ENCODE peak calls at places on chromosomes 2 and 18, in nine cellular contexts. U is stimulated activated CD4-positive, alpha-beta T cell treated with anti-CD3 and anti-CD28 coated beads, TNF-alpha, amount 100 ng/mL, for 1 hour; A is HEK293T; F is GM23248; J is ELR; S is NCI-H1092; R is hepatocyte; O is retina; B is caudate nucleus. Z is an unnamed sample.

GRCh38 chr2:69997296-69998184 is 36.1 kb upstream of the ASPRV1 start:
- DNase-seq in F (peak; percentile 88), B (no peak), A (no peak), S (no peak), U (no peak), O (no peak), R (peak; percentile 51), J (peak; percentile 87), Z (no peak)

GRCh38 chr2:159497256-159497655 is 119.1 kb downstream of the BAZ2B start:
- DNase-seq in A (no peak), J (peak; percentile 97), U (no peak), B (no peak), S (no peak), F (peak; percentile 91), R (peak; percentile 41), O (no peak), Z (peak; percentile 12)

GRCh38 chr2:160252278-160252887 is 52.3 kb upstream of the ITGB6 start:
- DNase-seq in U (no peak), S (no peak), O (no peak), A (peak; percentile 33), J (peak; percentile 69), B (no peak), R (peak; percentile 56), F (peak; percentile 53), Z (peak; percentile 53)

GRCh38 chr2:24820598-24821432 is 27.6 kb downstream of the CENPO start:
- DNase-seq in R (no peak), J (no peak), U (no peak), S (no peak), O (no peak), A (no peak), F (no peak), B (no peak), Z (no peak)

GRCh38 chr2:102268529-102269524 is 42.5 kb upstream of the IL1RL1 start:
- DNase-seq in A (no peak), B (no peak), R (no peak), U (no peak), J (no peak), O (no peak), F (peak; percentile 74), S (no peak), Z (peak; percentile 65)

GRCh38 chr2:23430263-23430662 is 45.3 kb downstream of the KLHL29 start:
- DNase-seq in R (no peak), U (no peak), S (no peak), O (no peak), B (no peak), J (peak; percentile 93), A (no peak), F (peak; percentile 90), Z (no peak)

GRCh38 chr2:190470256-190470826 is 62.2 kb downstream of the MFSD6 start:
- DNase-seq in U (no peak), J (no peak), B (no peak), O (no peak), S (no peak), A (no peak), R (no peak), F (no peak), Z (no peak)

GRCh38 chr2:65300134-65300771 is 72.6 kb downstream of the ACTR2 start:
- DNase-seq in O (peak; percentile 43), A (no peak), J (peak; percentile 65), S (no peak), U (no peak), B (no peak), R (no peak), F (peak; percentile 92), Z (no peak)

GRCh38 chr2:240124651-240125030 is 11.5 kb downstream of the COPS9 start:
- DNase-seq in A (no peak), B (no peak), U (no peak), O (no peak), J (no peak), S (no peak), F (no peak), R (no peak), Z (no peak)

GRCh38 chr18:76458522-76459311 is 36.3 kb downstream of the ZNF516 start:
- DNase-seq in U (no peak), J (no peak), S (no peak), R (no peak), A (no peak), B (no peak), F (no peak), O (no peak), Z (no peak)

GRCh38 chr18:2547477-2548087 is 23.7 kb downstream of the METTL4 start:
- DNase-seq in A (peak; percentile 15), B (no peak), U (no peak), S (no peak), J (peak; percentile 75), F (peak; percentile 73), R (peak; percentile 78), O (peak; percentile 45), Z (peak; percentile 73)

GRCh38 chr2:148998162-148998830 is 40.2 kb upstream of the LYPD6B start:
- DNase-seq in U (no peak), A (no peak), S (no peak), R (no peak), J (no peak), F (no peak), B (no peak), O (no peak), Z (no peak)

GRCh38 chr2:129091620-129092019 is 773.0 kb upstream of the HS6ST1 start:
- DNase-seq in S (no peak), A (no peak), F (no peak), R (no peak), B (no peak), U (no peak), J (no peak), O (no peak), Z (no peak)

GRCh38 chr2:226334981-226335720 is 464.5 kb downstream of the IRS1 start:
- DNase-seq in F (peak; percentile 40), R (no peak), S (no peak), O (no peak), B (no peak), U (no peak), A (no peak), J (peak; percentile 52), Z (no peak)

GRCh38 chr2:158741631-158742030 is 53.5 kb upstream of the DAPL1 start:
- DNase-seq in J (no peak), U (no peak), F (no peak), A (no peak), S (no peak), R (no peak), O (no peak), B (no peak), Z (peak; percentile 41)

GRCh38 chr18:74623047-74623816 is 25.6 kb downstream of the ZNF407 start:
- DNase-seq in B (no peak), R (no peak), O (peak; percentile 19), F (peak; percentile 56), S (no peak), U (no peak), J (peak; percentile 34), A (no peak), Z (peak; percentile 14)

GRCh38 chr2:66189598-66189997 is 245.3 kb upstream of the MEIS1 start:
- DNase-seq in U (no peak), A (no peak), B (no peak), O (no peak), S (no peak), F (peak; percentile 9), J (no peak), R (peak; percentile 13), Z (no peak)

GRCh38 chr2:141555876-141556470 is 574.8 kb downstream of the LRP1B start:
- DNase-seq in A (no peak), R (no peak), B (no peak), U (no peak), S (no peak), F (no peak), J (no peak), O (no peak), Z (no peak)

GRCh38 chr2:207502799-207503198 is 27.0 kb upstream of the CREB1 start:
- DNase-seq in A (no peak), S (no peak), F (no peak), J (no peak), B (no peak), O (no peak), R (no peak), U (no peak), Z (no peak)

GRCh38 chr2:187581125-187581896 is 27.1 kb upstream of the TFPI start:
- DNase-seq in R (peak; percentile 60), S (no peak), F (peak; percentile 58), J (peak; percentile 83), A (peak; percentile 18), U (no peak), O (peak; percentile 38), B (no peak), Z (peak; percentile 55)

GRCh38 chr18:65938592-65939372 is 188.0 kb downstream of the CDH7 start:
- DNase-seq in O (no peak), S (peak; percentile 17), A (peak; percentile 12), R (peak; percentile 27), B (no peak), J (peak; percentile 14), F (peak; percentile 2), U (no peak), Z (peak; percentile 54)

Z was measured in left kidney.